ENCODE peak calls at places on chromosomes 7 and 10, in nine cellular contexts. F is activated naive CD8-positive, alpha-beta T cell treated with anti-CD3 and anti-CD28 coated beads, Interleukin-2, amount 10 ng/mL, durations not matched to agents 7 days and 5 days; Y is left lung; L is PC-3; V is stimulated activated naive CD8-positive, alpha-beta T cell treated with anti-CD3 and anti-CD28 coated beads, Interleukin-15, amount 100 ng/mL, for 72 hours; H is gastrocnemius medialis; B is pancreas; M is mucosa of descending colon; E is heart right ventricle. O is an unnamed sample.

GRCh38 chr7:77403957-77404356 is 12.2 kb downstream of the GSAP start:
- ATAC-seq in F (no peak), M (peak), B (peak), E (no peak), Y (peak), L (no peak), H (no peak), V (no peak), O (no peak)

GRCh38 chr10:26697922-26698608 is 564 bp downstream of the PDSS1 start:
- ATAC-seq in V (no peak), E (no peak), F (no peak), L (peak), H (no peak), M (peak), Y (no peak), B (no peak), O (no peak)

GRCh38 chr7:468681-469590 is 50.7 kb downstream of the PDGFA start:
- ATAC-seq in E (no peak), B (no peak), V (peak), M (no peak), Y (no peak), L (no peak), H (no peak), F (no peak), O (no peak)

GRCh38 chr7:90669492-90669891 is 73.4 kb downstream of the CDK14 start:
- ATAC-seq in L (no peak), H (peak), Y (no peak), B (no peak), M (no peak), E (peak), F (no peak), V (no peak), O (no peak)

GRCh38 chr7:57505176-57505575 is 55.2 kb downstream of the ZNF716 start:
- ATAC-seq in V (no peak), L (no peak), B (no peak), E (no peak), Y (no peak), F (no peak), M (no peak), H (no peak), O (no peak)

GRCh38 chr10:48523212-48523819 is 81.6 kb downstream of the ARHGAP22 start:
- ATAC-seq in V (no peak), E (peak), H (no peak), B (peak), L (peak), Y (peak), M (peak), F (no peak), O (peak)

GRCh38 chr7:28570113-28570969 is 158.0 kb downstream of the CREB5 start:
- ATAC-seq in V (no peak), L (no peak), Y (no peak), E (no peak), M (no peak), B (no peak), H (no peak), F (no peak), O (no peak)

GRCh38 chr10:46218921-46219320 is 67.9 kb upstream of the ANTXRL start:
- ATAC-seq in Y (no peak), F (no peak), B (no peak), M (no peak), V (no peak), H (no peak), E (no peak), L (no peak), O (no peak)

GRCh38 chr10:129912161-129912917 is 51.7 kb downstream of the EBF3 start:
- ATAC-seq in E (no peak), H (no peak), M (no peak), B (no peak), F (no peak), V (no peak), Y (no peak), L (no peak), O (no peak)

GRCh38 chr10:104873161-104873560 is 232.1 kb downstream of the SORCS3 start:
- ATAC-seq in V (no peak), Y (no peak), L (no peak), B (no peak), M (no peak), H (no peak), F (no peak), E (no peak), O (no peak)

GRCh38 chr10:13143761-13144160 is 17.6 kb upstream of the MCM10 start:
- ATAC-seq in M (no peak), Y (no peak), L (no peak), V (no peak), F (no peak), B (no peak), H (no peak), E (no peak), O (no peak)

GRCh38 chr10:110797416-110797815 is 74.3 kb upstream of the PDCD4 start:
- ATAC-seq in B (no peak), H (no peak), M (no peak), E (no peak), F (no peak), Y (no peak), V (no peak), L (no peak), O (no peak)

GRCh38 chr7:2203551-2204300 is 29.0 kb downstream of the MAD1L1 start:
- ATAC-seq in H (no peak), B (no peak), E (peak), M (no peak), V (no peak), L (no peak), F (no peak), Y (no peak), O (peak)

GRCh38 chr7:44103941-44104879 is at the start of gene AEBP1:
- ATAC-seq in H (no peak), M (peak), B (no peak), E (no peak), V (peak), Y (peak), F (peak), L (no peak), O (peak)

GRCh38 chr10:22027666-22028238 is 24.2 kb upstream of the DNAJC1 start:
- ATAC-seq in Y (no peak), V (no peak), E (no peak), B (no peak), M (no peak), H (no peak), F (no peak), L (no peak), O (no peak)

GRCh38 chr10:116870949-116871348 is 21.6 kb downstream of the ENO4 start:
- ATAC-seq in B (no peak), M (peak), F (no peak), H (no peak), Y (no peak), L (no peak), V (no peak), E (no peak), O (no peak)

GRCh38 chr10:91643700-91644099 is 10.8 kb upstream of the PPP1R3C start:
- ATAC-seq in M (no peak), V (no peak), Y (no peak), L (peak), F (no peak), E (no peak), B (no peak), H (no peak), O (no peak)

GRCh38 chr7:105830405-105831218 is 45.8 kb downstream of the ATXN7L1 start:
- ATAC-seq in F (no peak), M (peak), L (peak), Y (peak), H (peak), B (no peak), E (no peak), V (no peak), O (peak)

GRCh38 chr7:103936558-103936957 is 52.9 kb downstream of the RELN start:
- ATAC-seq in V (no peak), H (no peak), E (no peak), L (no peak), M (no peak), Y (no peak), F (no peak), B (no peak), O (no peak)

GRCh38 chr10:70832852-70833542 is 17.2 kb downstream of the SGPL1 start:
- ATAC-seq in B (no peak), M (no peak), H (no peak), L (peak), Y (peak), E (no peak), V (peak), F (no peak), O (no peak)

GRCh38 chr10:125014984-125015944 is 73.3 kb downstream of the ZRANB1 start:
- ATAC-seq in Y (peak), V (peak), E (peak), F (peak), L (no peak), M (no peak), B (no peak), H (no peak), O (peak)

GRCh38 chr10:76127984-76128589 is 696.7 kb downstream of the LRMDA start:
- ATAC-seq in E (no peak), H (no peak), V (no peak), F (no peak), L (no peak), B (no peak), Y (peak), M (no peak), O (no peak)

GRCh38 chr7:93092757-93093370 is 24.9 kb downstream of the SAMD9 start:
- ATAC-seq in E (no peak), F (no peak), M (peak), L (peak), B (no peak), H (no peak), V (peak), Y (peak), O (no peak)

GRCh38 chr10:10394933-10395658 is 622.6 kb upstream of the CELF2 start:
- ATAC-seq in L (no peak), Y (no peak), B (no peak), E (no peak), H (no peak), V (no peak), M (no peak), F (no peak), O (no peak)

GRCh38 chr10:28604567-28605536 is 71.9 kb downstream of the WAC start:
- ATAC-seq in B (no peak), Y (no peak), L (no peak), E (peak), V (no peak), H (peak), F (no peak), M (peak), O (no peak)

GRCh38 chr10:8229153-8229552 is 174.7 kb downstream of the GATA3 start:
- ATAC-seq in B (no peak), F (peak), M (no peak), Y (no peak), H (no peak), L (peak), V (peak), E (no peak), O (no peak)

GRCh38 chr7:112470194-112470593 is 10.6 kb upstream of the LSMEM1 start:
- ATAC-seq in F (no peak), M (no peak), B (no peak), Y (no peak), L (no peak), V (no peak), H (no peak), E (peak), O (no peak)

GRCh38 chr7:117065585-117066150 is 112.4 kb downstream of the ST7 start:
- ATAC-seq in Y (no peak), B (no peak), L (no peak), M (no peak), H (no peak), F (no peak), V (no peak), E (no peak), O (no peak)

GRCh38 chr7:131502810-131503545 is 53.5 kb downstream of the PODXL start:
- ATAC-seq in M (no peak), E (peak), V (no peak), H (peak), B (no peak), L (peak), Y (peak), F (no peak), O (peak)

GRCh38 chr10:70931168-70931805 is 42.9 kb upstream of the PCBD1 start:
- ATAC-seq in L (peak), Y (peak), V (no peak), H (peak), F (no peak), M (no peak), E (no peak), B (no peak), O (no peak)

GRCh38 chr10:17235136-17235535 is 7.1 kb downstream of the VIM start:
- ATAC-seq in E (no peak), F (no peak), Y (no peak), H (no peak), M (no peak), B (no peak), L (no peak), V (no peak), O (no peak)

GRCh38 chr10:46091080-46091833 is 45.2 kb upstream of the MSMB start:
- ATAC-seq in Y (no peak), B (no peak), M (peak), V (peak), H (no peak), L (no peak), F (no peak), E (peak), O (no peak)

GRCh38 chr7:41538810-41539724 is 163.8 kb downstream of the INHBA start:
- ATAC-seq in H (no peak), Y (no peak), M (no peak), L (no peak), B (no peak), E (no peak), F (no peak), V (no peak), O (no peak)

GRCh38 chr7:36083626-36084380 is 69.3 kb upstream of the EEPD1 start:
- ATAC-seq in V (no peak), H (no peak), E (no peak), Y (no peak), M (no peak), L (no peak), B (no peak), F (no peak), O (no peak)

GRCh38 chr7:131067220-131067619 is 260.5 kb upstream of the MKLN1 start:
- ATAC-seq in B (no peak), F (no peak), M (no peak), Y (no peak), V (no peak), H (peak), L (no peak), E (peak), O (no peak)

GRCh38 chr10:131983780-131984179 is 2.1 kb upstream of the BNIP3 start:
- ATAC-seq in H (no peak), Y (no peak), E (no peak), V (no peak), B (no peak), F (no peak), M (no peak), L (peak), O (no peak)

GRCh38 chr10:102261196-102261595 is 15.9 kb downstream of the GBF1 start:
- ATAC-seq in L (no peak), M (no peak), B (no peak), E (no peak), Y (no peak), F (no peak), H (peak), V (no peak), O (no peak)

GRCh38 chr10:33136781-33137180 is 178.8 kb upstream of the ITGB1 start:
- ATAC-seq in E (no peak), M (peak), F (no peak), V (peak), H (no peak), Y (no peak), B (no peak), L (peak), O (no peak)